ENCODE peak calls at places on chromosomes 2 and 18, in seven cellular contexts. Y, H, I, X, Z, K and S are unnamed samples.

GRCh38 chr2:17306706-17307105 is 211.5 kb downstream of the RAD51AP2 start:
- DNase-seq in Z (no peak), X (no peak), H (no peak), Y (no peak), K (no peak), I (no peak), S (no peak)

GRCh38 chr2:136210822-136211221 is 92.9 kb upstream of the CXCR4 start:
- DNase-seq in X (no peak), Y (no peak), H (no peak), Z (no peak), I (no peak), K (no peak), S (no peak)

GRCh38 chr2:107553534-107553933 is 273.2 kb upstream of the RGPD4 start:
- DNase-seq in I (no peak), K (no peak), H (peak; percentile 75), X (no peak), Z (no peak), Y (no peak), S (peak; percentile 27)

GRCh38 chr2:216601632-216602409 is 31.4 kb upstream of the IGFBP2 start:
- DNase-seq in I (no peak), X (no peak), Z (peak; percentile 11), H (no peak), Y (no peak), K (no peak), S (no peak)

GRCh38 chr2:221203846-221204245 is 368.3 kb downstream of the EPHA4 start:
- DNase-seq in Z (no peak), H (no peak), K (no peak), Y (no peak), X (no peak), I (no peak), S (no peak)

GRCh38 chr2:72004976-72005375 is 142.7 kb downstream of the CYP26B1 start:
- DNase-seq in I (no peak), K (no peak), Z (no peak), Y (no peak), X (no peak), H (no peak), S (no peak)

GRCh38 chr2:62313433-62314227 is 117.7 kb downstream of the B3GNT2 start:
- DNase-seq in X (no peak), I (no peak), K (no peak), Z (no peak), Y (no peak), H (no peak), S (no peak)

GRCh38 chr2:182897137-182897536 is 30.7 kb upstream of the FRZB start:
- DNase-seq in I (no peak), H (no peak), Y (no peak), Z (no peak), X (no peak), K (no peak), S (no peak)

GRCh38 chr2:21330786-21331391 is 207.1 kb downstream of the TDRD15 start:
- DNase-seq in H (no peak), I (no peak), X (no peak), Z (no peak), Y (no peak), K (no peak), S (no peak)

GRCh38 chr2:26173596-26174482 is 951 bp downstream of the GAREM2 start:
- DNase-seq in H (no peak), Y (no peak), I (no peak), Z (no peak), X (no peak), K (no peak), S (no peak)

GRCh38 chr2:112843836-112844235 is 7.3 kb upstream of the IL1B start:
- DNase-seq in H (no peak), K (no peak), I (no peak), X (no peak), Z (no peak), Y (no peak), S (no peak)

GRCh38 chr18:3048121-3048520 is 35.2 kb upstream of the LPIN2 start:
- DNase-seq in I (no peak), K (no peak), H (no peak), Z (no peak), X (no peak), Y (no peak), S (no peak)

GRCh38 chr2:234100686-234101085 is 50.2 kb downstream of the SPP2 start:
- DNase-seq in I (no peak), X (no peak), Y (no peak), K (no peak), Z (no peak), H (no peak), S (no peak)

GRCh38 chr2:27921880-27922589 is 31.5 kb downstream of the BABAM2 start:
- DNase-seq in K (no peak), Z (no peak), I (no peak), Y (no peak), X (no peak), H (no peak), S (no peak)

GRCh38 chr18:26003817-26004216 is 86.6 kb downstream of the SS18 start:
- DNase-seq in Y (no peak), H (no peak), X (no peak), Z (no peak), K (no peak), I (no peak), S (no peak)

GRCh38 chr2:134493797-134494196 is 225.0 kb downstream of the TMEM163 start:
- DNase-seq in Z (no peak), H (no peak), I (no peak), X (no peak), Y (no peak), K (no peak), S (no peak)

GRCh38 chr2:202910687-202911086 is 786 bp downstream of the WDR12 start:
- DNase-seq in X (no peak), H (no peak), K (no peak), Z (no peak), Y (no peak), I (no peak), S (no peak)

GRCh38 chr2:233353769-233354499 is at the start of gene DGKD:
- DNase-seq in K (peak; percentile 66), Y (peak; percentile 50), H (peak; percentile 58), Z (peak; percentile 42), I (no peak), X (peak; percentile 70), S (peak; percentile 83)

DNA sequence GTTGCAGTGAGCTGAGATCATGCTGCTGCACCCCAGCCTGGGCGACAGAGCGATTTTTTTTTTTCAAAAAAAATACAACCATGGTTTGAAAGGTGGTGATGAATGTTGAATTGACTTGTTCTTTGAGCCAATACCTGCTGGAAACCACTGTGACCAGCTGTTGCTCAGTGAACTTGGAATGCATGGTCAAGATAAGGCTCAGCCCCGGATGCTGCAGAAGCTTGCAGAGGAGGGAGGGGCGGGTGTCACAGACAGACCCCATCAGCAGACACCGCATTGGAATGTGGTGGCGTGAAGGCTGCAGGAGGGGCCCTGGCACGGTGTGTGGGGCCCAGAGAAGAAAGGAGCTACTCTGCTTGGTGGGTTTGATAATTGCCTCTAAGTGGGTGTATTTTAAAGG is 91.6 kb downstream of the ITGB1BP1 start:
- DNase-seq in K (no peak), Z (no peak), I (no peak), X (no peak), Y (no peak), H (no peak), S (peak; percentile 73)
- H3K4me1 ChIP-seq in K (peaks cover 6% of the 10 kb centered on the region), Z (no peaks in the 10 kb centered on the region), I (peaks cover 6% of the 10 kb centered on the region), X (no peaks in the 10 kb centered on the region), Y (no peaks in the 10 kb centered on the region), H (peaks cover 30% of the 10 kb centered on the region), S (peaks cover 52% of the 10 kb centered on the region)

GRCh38 chr2:99473496-99474083 is 16.2 kb downstream of the REV1 start:
- DNase-seq in X (no peak), Z (no peak), Y (no peak), I (no peak), H (no peak), K (no peak), S (no peak)

GRCh38 chr2:99469394-99469793 is 20.4 kb downstream of the REV1 start:
- DNase-seq in H (no peak), I (no peak), X (no peak), Y (no peak), Z (no peak), K (no peak), S (no peak)

GRCh38 chr2:99471635-99472326 is 18.0 kb downstream of the REV1 start:
- DNase-seq in K (no peak), Z (no peak), I (no peak), Y (no peak), H (peak; percentile 48), X (no peak), S (no peak)

GRCh38 chr2:99472327-99472960 is 17.4 kb downstream of the REV1 start:
- DNase-seq in Z (no peak), I (no peak), H (peak; percentile 70), K (no peak), X (no peak), Y (no peak), S (no peak)

DNA sequence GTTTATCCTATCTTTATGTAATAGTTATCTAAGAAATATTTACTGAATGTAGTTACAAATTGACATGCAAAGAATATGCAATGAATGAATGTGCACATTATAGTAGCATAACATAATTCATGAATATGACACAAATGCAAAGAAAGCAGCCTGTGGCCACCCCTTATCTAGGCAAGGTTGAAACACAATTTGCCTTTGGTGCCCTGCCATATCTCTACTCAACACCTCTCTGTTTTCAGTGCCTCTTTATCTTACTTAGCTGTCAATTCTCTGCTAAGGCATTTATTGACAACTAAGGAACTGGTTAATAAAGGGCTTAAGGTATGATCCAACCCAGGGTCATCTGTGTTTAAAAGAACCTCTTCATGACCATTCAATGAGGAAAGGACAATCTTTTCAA is 18.9 kb downstream of the REV1 start:
- DNase-seq in H (no peak), K (no peak), X (no peak), Y (no peak), Z (no peak), I (no peak), S (no peak)
- H3K4me1 ChIP-seq in H (peaks cover 45% of the 10 kb centered on the region), K (peaks cover 14% of the 10 kb centered on the region), X (peaks cover 7% of the 10 kb centered on the region), Y (peaks cover 28% of the 10 kb centered on the region), Z (peaks cover 59% of the 10 kb centered on the region), I (peaks cover 13% of the 10 kb centered on the region), S (peaks cover 25% of the 10 kb centered on the region)

DNA sequence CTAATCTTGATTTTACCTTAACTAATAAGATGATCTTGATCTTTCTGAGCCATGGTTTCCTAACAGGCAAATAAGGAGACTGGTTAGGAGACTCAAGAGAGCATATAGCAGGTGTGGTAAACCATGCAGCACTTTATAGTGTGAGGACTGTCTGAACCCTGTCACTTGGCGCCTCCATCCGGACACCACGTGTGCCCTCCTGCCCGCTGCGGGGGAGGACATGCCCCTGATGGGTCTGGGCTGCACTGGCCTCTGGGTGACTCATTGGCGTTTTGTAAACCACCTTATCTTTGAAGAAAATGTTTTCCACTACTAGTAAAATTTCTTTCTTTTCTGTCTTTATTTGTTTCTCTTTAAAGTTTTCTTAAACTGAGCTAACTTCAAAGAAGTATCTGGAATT is 131.1 kb downstream of the FMNL2 start:
- DNase-seq in Y (peak; percentile 75), K (no peak), I (no peak), X (no peak), Z (no peak), H (peak; percentile 13), S (no peak)
- H3K4me1 ChIP-seq in Y (peaks cover 43% of the 10 kb centered on the region), K (peaks cover 6% of the 10 kb centered on the region), I (peaks cover 46% of the 10 kb centered on the region), X (no peaks in the 10 kb centered on the region), Z (peaks cover 42% of the 10 kb centered on the region), H (peaks cover 29% of the 10 kb centered on the region), S (peaks cover 18% of the 10 kb centered on the region)

DNA sequence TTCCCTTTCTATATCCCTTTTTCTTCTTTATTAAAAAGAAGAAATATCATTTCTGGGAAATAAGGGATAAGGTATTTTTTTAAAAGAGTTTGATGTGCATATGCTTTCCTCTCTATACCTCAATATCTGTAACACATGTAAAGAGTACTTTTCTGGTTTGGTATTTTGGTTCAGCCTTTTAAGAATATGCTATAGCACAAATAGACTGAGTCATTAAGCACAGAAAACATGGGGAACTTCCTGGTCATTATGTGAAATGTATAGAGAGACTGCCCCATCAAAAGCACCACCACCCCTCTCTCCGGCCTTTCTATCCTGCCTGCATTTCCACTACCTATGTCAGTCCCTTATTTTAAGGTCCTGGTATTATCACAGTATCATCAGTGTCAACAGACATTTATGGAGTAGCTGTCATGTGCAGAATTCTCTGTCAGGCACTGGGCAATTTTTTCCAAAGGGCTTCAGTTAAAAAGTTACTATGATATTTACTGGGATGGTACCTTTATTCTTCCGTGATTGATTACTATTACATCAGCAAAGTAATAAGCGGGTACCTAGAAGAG is 88.4 kb downstream of the ALPK2 start:
- DNase-seq in H (no peak), I (no peak), Z (no peak), K (no peak), X (no peak), Y (no peak), S (no peak)
- H3K4me1 ChIP-seq in H (peaks cover 36% of the 10 kb centered on the region), I (no peaks in the 10 kb centered on the region), Z (peaks cover 21% of the 10 kb centered on the region), K (peaks cover 15% of the 10 kb centered on the region), X (peaks cover 6% of the 10 kb centered on the region), Y (no peaks in the 10 kb centered on the region), S (peaks cover 84% of the 10 kb centered on the region)